ENCODE peak calls at places on chromosomes 7 and 10, in six cellular contexts. P, N, A, D, Z and L are unnamed samples.
A peak's percentile ranks its signal among the peaks of the same experiment; 100 is the strongest.

GRCh38 chr10:1206601-1207000 is 150.4 kb downstream of the WDR37 start:
- DNase-seq in P (no peak), N (no peak), A (no peak), D (no peak), Z (no peak), L (no peak)

GRCh38 chr10:124600051-124600880 is 138.6 kb downstream of the LHPP start:
- DNase-seq in P (no peak), N (no peak), A (no peak), D (no peak), Z (no peak), L (no peak)

GRCh38 chr7:74656421-74656910 is 1.1 kb upstream of the GTF2I start:
- DNase-seq in P (peak; percentile 41), N (peak; percentile 75), A (peak; percentile 71), D (no peak), Z (peak; percentile 41), L (peak; percentile 66)

GRCh38 chr7:137648166-137648565 is 198.6 kb downstream of the DGKI start:
- DNase-seq in P (no peak), N (no peak), A (no peak), D (no peak), Z (no peak), L (no peak)

GRCh38 chr10:4221315-4221714 is 436.3 kb upstream of the KLF6 start:
- DNase-seq in P (no peak), N (no peak), A (no peak), D (no peak), Z (peak; percentile 28), L (no peak)

GRCh38 chr7:21023841-21024502 is 237.3 kb upstream of the SP8 start:
- DNase-seq in P (no peak), N (no peak), A (no peak), D (no peak), Z (no peak), L (no peak)

GRCh38 chr10:28326516-28327493 is 23.9 kb upstream of the MPP7 start:
- DNase-seq in P (no peak), N (peak; percentile 82), A (no peak), D (no peak), Z (peak; percentile 47), L (no peak)

GRCh38 chr7:30348083-30348560 is 63.7 kb downstream of the ZNRF2 start:
- DNase-seq in P (peak; percentile 54), N (no peak), A (no peak), D (peak; percentile 75), Z (peak; percentile 96), L (no peak)

GRCh38 chr10:9342865-9343450 is 1288.5 kb downstream of the GATA3 start:
- DNase-seq in P (no peak), N (no peak), A (no peak), D (no peak), Z (peak; percentile 68), L (no peak)

GRCh38 chr10:124416733-124417132 is 2.0 kb downstream of the OAT start:
- DNase-seq in P (no peak), N (no peak), A (no peak), D (no peak), Z (peak; percentile 63), L (no peak)

GRCh38 chr10:122461367-122461728 is at the start of gene HTRA1:
- DNase-seq in P (no peak), N (peak; percentile 93), A (peak; percentile 86), D (no peak), Z (peak; percentile 32), L (peak; percentile 93)

GRCh38 chr10:30783939-30784500 is 154.5 kb upstream of the LYZL2 start:
- DNase-seq in P (peak; percentile 74), N (peak; percentile 92), A (peak; percentile 87), D (peak; percentile 19), Z (peak; percentile 94), L (peak; percentile 89)

GRCh38 chr7:138854115-138854645 is 56.2 kb upstream of the ATP6V0A4 start:
- DNase-seq in P (no peak), N (no peak), A (no peak), D (no peak), Z (peak; percentile 5), L (no peak)

GRCh38 chr7:45026984-45027773 is 27.2 kb downstream of the CCM2 start:
- DNase-seq in P (no peak), N (peak; percentile 39), A (no peak), D (no peak), Z (peak; percentile 50), L (no peak)

GRCh38 chr10:79260803-79261740 is 86.2 kb upstream of the PPIF start:
- DNase-seq in P (no peak), N (no peak), A (peak; percentile 47), D (no peak), Z (peak; percentile 59), L (no peak)

GRCh38 chr10:34904191-34904590 is 89.1 kb upstream of the PARD3 start:
- DNase-seq in P (no peak), N (no peak), A (no peak), D (no peak), Z (no peak), L (no peak)

GRCh38 chr7:147650991-147651390 is 939.6 kb upstream of the C7orf33 start:
- DNase-seq in P (no peak), N (no peak), A (no peak), D (no peak), Z (no peak), L (no peak)

GRCh38 chr7:51276967-51277366 is 39.6 kb downstream of the COBL start:
- DNase-seq in P (no peak), N (no peak), A (no peak), D (no peak), Z (no peak), L (peak; percentile 61)

GRCh38 chr10:51700228-51700835 is 937 bp upstream of the CSTF2T start:
- DNase-seq in P (no peak), N (peak; percentile 67), A (no peak), D (no peak), Z (peak; percentile 71), L (no peak)

GRCh38 chr10:75099952-75100763 is 11.3 kb upstream of the SAMD8 start:
- DNase-seq in P (peak; percentile 79), N (peak; percentile 82), A (peak; percentile 72), D (peak; percentile 48), Z (peak; percentile 72), L (peak; percentile 60)

GRCh38 chr7:48090095-48090805 is 1.2 kb downstream of the UPP1 start:
- DNase-seq in P (no peak), N (no peak), A (peak; percentile 13), D (no peak), Z (peak; percentile 56), L (peak; percentile 12)